ENCODE peak calls at places on chromosomes 6 and 20, in seven cellular contexts. One of them, this sample, is unnamed.

GRCh38 chr20:11012975-11013374 is 339.2 kb upstream of the JAG1 start:
- DNase-seq in cardiac fibroblast: peak; percentile 37
- DNase-seq in K562: no peak
- DNase-seq in lower leg skin: no peak
- DNase-seq in lung: no peak
- DNase-seq in Panc1: no peak
- DNase-seq in AG09309: peak; percentile 23
- DNase-seq in this sample: peak; percentile 64

GRCh38 chr6:9252784-9253183 is 817.4 kb upstream of the SLC35B3 start:
- DNase-seq in cardiac fibroblast: no peak
- DNase-seq in K562: no peak
- DNase-seq in lower leg skin: no peak
- DNase-seq in lung: no peak
- DNase-seq in Panc1: no peak
- DNase-seq in AG09309: no peak
- DNase-seq in this sample: no peak

GRCh38 chr20:13356087-13356486 is 135.0 kb downstream of the ISM1 start:
- DNase-seq in cardiac fibroblast: no peak
- DNase-seq in K562: no peak
- DNase-seq in lower leg skin: no peak
- DNase-seq in lung: no peak
- DNase-seq in Panc1: no peak
- DNase-seq in AG09309: no peak
- DNase-seq in this sample: no peak

GRCh38 chr6:30259140-30260035 is 46.2 kb upstream of the TRIM26 start:
- DNase-seq in cardiac fibroblast: peak; percentile 84
- DNase-seq in K562: peak; percentile 18
- DNase-seq in lower leg skin: peak; percentile 95
- DNase-seq in lung: peak; percentile 78
- DNase-seq in Panc1: peak; percentile 64
- DNase-seq in AG09309: peak; percentile 34
- DNase-seq in this sample: peak; percentile 73

GRCh38 chr20:34037121-34037520 is 43.4 kb downstream of the RALY start:
- DNase-seq in cardiac fibroblast: peak; percentile 18
- DNase-seq in K562: peak; percentile 50
- DNase-seq in lower leg skin: no peak
- DNase-seq in lung: no peak
- DNase-seq in Panc1: no peak
- DNase-seq in AG09309: no peak
- DNase-seq in this sample: no peak

GRCh38 chr6:34671801-34672656 is 24.5 kb downstream of the ILRUN start:
- DNase-seq in cardiac fibroblast: peak; percentile 85
- DNase-seq in K562: peak; percentile 92
- DNase-seq in lower leg skin: no peak
- DNase-seq in lung: no peak
- DNase-seq in Panc1: no peak
- DNase-seq in AG09309: no peak
- DNase-seq in this sample: peak; percentile 84

GRCh38 chr20:1579488-1579887 is 22.0 kb upstream of the SIRPD start:
- DNase-seq in cardiac fibroblast: no peak
- DNase-seq in K562: no peak
- DNase-seq in lower leg skin: no peak
- DNase-seq in lung: no peak
- DNase-seq in Panc1: no peak
- DNase-seq in AG09309: no peak
- DNase-seq in this sample: no peak

GRCh38 chr6:106199998-106200397 is 113.9 kb downstream of the PRDM1 start:
- DNase-seq in cardiac fibroblast: peak; percentile 89
- DNase-seq in K562: no peak
- DNase-seq in lower leg skin: no peak
- DNase-seq in lung: no peak
- DNase-seq in Panc1: no peak
- DNase-seq in AG09309: peak; percentile 74
- DNase-seq in this sample: peak; percentile 89

GRCh38 chr6:55632953-55633352 is 54.0 kb upstream of the HMGCLL1 start:
- DNase-seq in cardiac fibroblast: no peak
- DNase-seq in K562: no peak
- DNase-seq in lower leg skin: no peak
- DNase-seq in lung: no peak
- DNase-seq in Panc1: no peak
- DNase-seq in AG09309: no peak
- DNase-seq in this sample: no peak

GRCh38 chr6:71403422-71404134 is 115.0 kb downstream of the OGFRL1 start:
- DNase-seq in cardiac fibroblast: peak; percentile 61
- DNase-seq in K562: no peak
- DNase-seq in lower leg skin: no peak
- DNase-seq in lung: no peak
- DNase-seq in Panc1: no peak
- DNase-seq in AG09309: no peak
- DNase-seq in this sample: no peak
- H3K4me3 ChIP-seq in cardiac fibroblast: peak overlapping the region; percentile 42
- H3K4me3 ChIP-seq in K562: no peak overlapping the region
- H3K4me3 ChIP-seq in lower leg skin: no peak overlapping the region
- H3K4me3 ChIP-seq in lung: no peak overlapping the region
- H3K4me3 ChIP-seq in Panc1: peak overlapping the region; percentile 49
- H3K4me3 ChIP-seq in AG09309: no peak overlapping the region
- H3K4me3 ChIP-seq in this sample: no peak overlapping the region

DNA sequence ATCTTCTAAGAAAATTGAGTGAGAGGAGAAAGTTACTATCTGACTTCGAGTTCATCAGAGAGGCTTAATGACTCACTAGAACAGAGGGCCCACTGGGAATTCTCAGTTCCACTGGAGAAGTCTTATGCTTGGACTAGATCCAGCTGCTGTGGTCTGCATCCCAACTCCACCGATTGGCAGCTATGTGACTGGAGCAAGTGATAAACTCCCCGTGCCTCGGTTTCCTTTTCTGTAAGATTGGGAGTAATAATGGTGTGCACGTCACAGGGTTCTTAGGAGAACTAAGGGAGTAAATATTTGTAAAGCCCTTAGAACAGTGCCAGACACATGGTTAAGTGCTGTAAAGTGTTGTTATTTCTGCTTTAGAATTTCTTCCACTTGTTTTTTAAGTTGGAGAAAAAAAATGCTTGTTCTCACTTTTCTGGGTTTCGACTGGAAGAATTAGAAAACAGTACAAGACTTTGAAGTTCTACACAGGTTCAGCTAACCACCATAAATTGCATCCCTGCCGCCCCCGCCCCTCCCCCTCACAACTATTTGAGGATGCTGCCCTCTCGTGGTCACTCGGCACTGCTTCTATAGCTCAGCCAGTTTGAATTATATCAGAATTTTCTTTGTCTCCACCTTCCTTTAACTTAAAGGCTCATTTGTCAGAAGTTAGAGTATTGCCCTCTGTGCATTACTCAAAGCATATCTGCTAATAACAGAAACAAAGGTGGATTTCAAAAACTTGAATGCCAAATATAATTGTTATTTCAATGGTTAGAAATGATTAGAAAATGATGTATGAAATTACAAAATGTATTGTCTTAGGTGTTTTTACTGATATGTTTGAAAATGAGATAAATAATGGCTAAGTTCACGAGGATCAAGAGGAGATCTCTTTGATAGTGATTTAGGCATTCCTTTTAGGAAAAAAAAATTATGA is 95.0 kb upstream of the IFNGR1 start:
- DNase-seq in cardiac fibroblast: peak; percentile 94
- DNase-seq in K562: peak; percentile 73
- DNase-seq in lower leg skin: peak; percentile 93
- DNase-seq in lung: peak; percentile 66
- DNase-seq in Panc1: peak; percentile 12
- DNase-seq in AG09309: peak; percentile 14
- DNase-seq in this sample: peak; percentile 92
- TF ChIP-seq CTCF in cardiac fibroblast: peak; percentile 78
- TF ChIP-seq CTCF in K562: peak; percentile 85
- TF ChIP-seq CTCF in lower leg skin: no peak
- TF ChIP-seq CTCF in lung: peak; percentile 88
- TF ChIP-seq CTCF in Panc1: peak; percentile 87
- TF ChIP-seq CTCF in AG09309: peak; percentile 80
- TF ChIP-seq CTCF in this sample: peak; percentile 84

GRCh38 chr20:59577037-59577808 is 27.1 kb upstream of the PHACTR3 start:
- DNase-seq in cardiac fibroblast: no peak
- DNase-seq in K562: no peak
- DNase-seq in lower leg skin: no peak
- DNase-seq in lung: no peak
- DNase-seq in Panc1: no peak
- DNase-seq in AG09309: no peak
- DNase-seq in this sample: no peak

GRCh38 chr20:59578602-59579403 is 25.5 kb upstream of the PHACTR3 start:
- DNase-seq in cardiac fibroblast: no peak
- DNase-seq in K562: no peak
- DNase-seq in lower leg skin: no peak
- DNase-seq in lung: no peak
- DNase-seq in Panc1: no peak
- DNase-seq in AG09309: no peak
- DNase-seq in this sample: no peak

GRCh38 chr20:59576216-59576953 is 28.0 kb upstream of the PHACTR3 start:
- DNase-seq in cardiac fibroblast: no peak
- DNase-seq in K562: no peak
- DNase-seq in lower leg skin: no peak
- DNase-seq in lung: no peak
- DNase-seq in Panc1: no peak
- DNase-seq in AG09309: no peak
- DNase-seq in this sample: no peak

GRCh38 chr20:59579404-59580207 is 24.7 kb upstream of the PHACTR3 start:
- DNase-seq in cardiac fibroblast: no peak
- DNase-seq in K562: no peak
- DNase-seq in lower leg skin: no peak
- DNase-seq in lung: no peak
- DNase-seq in Panc1: no peak
- DNase-seq in AG09309: no peak
- DNase-seq in this sample: no peak

DNA sequence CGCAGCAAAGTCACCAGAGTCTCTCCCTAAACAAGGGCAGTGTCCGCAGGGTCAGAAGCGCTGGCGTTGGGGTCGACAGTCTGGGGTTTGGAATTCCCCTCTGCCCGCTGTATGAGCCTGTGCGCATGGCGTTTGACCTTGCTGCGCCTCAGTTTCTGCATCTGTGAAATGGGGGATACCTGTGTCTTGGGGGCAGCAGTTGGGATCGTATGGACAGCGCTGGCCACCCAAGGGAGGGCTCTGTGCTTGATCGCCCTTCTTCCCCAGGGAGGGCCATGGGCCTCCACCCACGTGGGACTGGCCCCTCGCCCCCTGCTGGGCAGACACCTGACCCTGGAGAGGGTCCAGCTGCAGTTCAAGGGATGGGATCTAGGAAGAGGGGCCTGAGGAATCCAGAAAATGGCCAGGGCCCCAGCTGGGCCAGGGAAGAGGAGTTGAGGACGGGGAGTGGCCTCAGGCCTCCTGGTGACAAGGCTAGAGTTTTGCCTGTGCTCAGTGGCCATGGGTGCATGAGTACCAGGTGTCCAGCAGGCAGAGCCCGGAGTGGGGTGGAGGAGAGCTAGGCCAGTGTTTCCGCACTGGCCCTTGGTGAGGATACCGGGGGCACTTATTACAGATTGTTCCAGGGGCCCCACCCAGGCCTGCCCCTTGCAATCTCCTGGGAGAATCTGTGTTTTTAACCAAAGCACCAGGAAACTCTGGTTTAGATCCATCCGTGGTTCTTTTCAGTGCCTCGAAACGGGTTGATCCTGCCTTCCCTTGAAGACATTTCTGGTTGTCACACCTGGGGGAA is 26.3 kb upstream of the PHACTR3 start:
- DNase-seq in cardiac fibroblast: no peak
- DNase-seq in K562: no peak
- DNase-seq in lower leg skin: no peak
- DNase-seq in lung: no peak
- DNase-seq in Panc1: no peak
- DNase-seq in AG09309: no peak
- DNase-seq in this sample: no peak
- H3K4me3 ChIP-seq in cardiac fibroblast: no peak overlapping the region
- H3K4me3 ChIP-seq in K562: no peak overlapping the region
- H3K4me3 ChIP-seq in lower leg skin: no peak overlapping the region
- H3K4me3 ChIP-seq in lung: no peak overlapping the region
- H3K4me3 ChIP-seq in Panc1: no peak overlapping the region
- H3K4me3 ChIP-seq in AG09309: no peak overlapping the region
- H3K4me3 ChIP-seq in this sample: no peak overlapping the region

GRCh38 chr6:33297956-33298772 is 578 bp downstream of the RGL2 start:
- DNase-seq in cardiac fibroblast: peak; percentile 85
- DNase-seq in K562: peak; percentile 91
- DNase-seq in lower leg skin: peak; percentile 94
- DNase-seq in lung: peak; percentile 83
- DNase-seq in Panc1: no peak
- DNase-seq in AG09309: no peak
- DNase-seq in this sample: peak; percentile 80
- TF ChIP-seq CTCF in cardiac fibroblast: no peak
- TF ChIP-seq CTCF in K562: no peak
- TF ChIP-seq CTCF in lower leg skin: no peak
- TF ChIP-seq CTCF in lung: no peak
- TF ChIP-seq CTCF in Panc1: no peak
- TF ChIP-seq CTCF in AG09309: no peak
- TF ChIP-seq CTCF in this sample: no peak

GRCh38 chr6:43054206-43054943 is 724 bp upstream of the CUL7 start:
- DNase-seq in cardiac fibroblast: no peak
- DNase-seq in K562: no peak
- DNase-seq in lower leg skin: no peak
- DNase-seq in lung: no peak
- DNase-seq in Panc1: no peak
- DNase-seq in AG09309: no peak
- DNase-seq in this sample: peak; percentile 56

GRCh38 chr6:43053545-43054205 is at the start of gene CUL7:
- DNase-seq in cardiac fibroblast: peak; percentile 95
- DNase-seq in K562: peak; percentile 98
- DNase-seq in lower leg skin: peak; percentile 98
- DNase-seq in lung: peak; percentile 93
- DNase-seq in Panc1: peak; percentile 66
- DNase-seq in AG09309: peak; percentile 70
- DNase-seq in this sample: peak; percentile 94

GRCh38 chr6:43052842-43053544 is 658 bp downstream of the CUL7 start:
- DNase-seq in cardiac fibroblast: peak; percentile 40
- DNase-seq in K562: peak; percentile 60
- DNase-seq in lower leg skin: no peak
- DNase-seq in lung: no peak
- DNase-seq in Panc1: no peak
- DNase-seq in AG09309: no peak
- DNase-seq in this sample: no peak

GRCh38 chr6:43050981-43051380 is 2.7 kb downstream of the CUL7 start:
- DNase-seq in cardiac fibroblast: no peak
- DNase-seq in K562: no peak
- DNase-seq in lower leg skin: no peak
- DNase-seq in lung: no peak
- DNase-seq in Panc1: no peak
- DNase-seq in AG09309: no peak
- DNase-seq in this sample: no peak

GRCh38 chr6:43052225-43052841 is 1.3 kb downstream of the CUL7 start:
- DNase-seq in cardiac fibroblast: no peak
- DNase-seq in K562: no peak
- DNase-seq in lower leg skin: no peak
- DNase-seq in lung: no peak
- DNase-seq in Panc1: no peak
- DNase-seq in AG09309: no peak
- DNase-seq in this sample: no peak
- H3K4me3 ChIP-seq in cardiac fibroblast: peak overlapping the region; percentile 85
- H3K4me3 ChIP-seq in K562: peak overlapping the region; percentile 73
- H3K4me3 ChIP-seq in lower leg skin: no peak overlapping the region
- H3K4me3 ChIP-seq in lung: no peak overlapping the region
- H3K4me3 ChIP-seq in Panc1: peak overlapping the region; percentile 67
- H3K4me3 ChIP-seq in AG09309: peak overlapping the region; percentile 70
- H3K4me3 ChIP-seq in this sample: peak overlapping the region; percentile 83

GRCh38 chr6:48447251-48447650 is 336.3 kb upstream of the PTCHD4 start:
- DNase-seq in cardiac fibroblast: peak; percentile 22
- DNase-seq in K562: no peak
- DNase-seq in lower leg skin: no peak
- DNase-seq in lung: no peak
- DNase-seq in Panc1: no peak
- DNase-seq in AG09309: no peak
- DNase-seq in this sample: no peak

GRCh38 chr6:48449002-48449401 is 338.0 kb upstream of the PTCHD4 start:
- DNase-seq in cardiac fibroblast: peak; percentile 41
- DNase-seq in K562: no peak
- DNase-seq in lower leg skin: no peak
- DNase-seq in lung: no peak
- DNase-seq in Panc1: no peak
- DNase-seq in AG09309: no peak
- DNase-seq in this sample: peak; percentile 33
- TF ChIP-seq CTCF in cardiac fibroblast: peak; percentile 18
- TF ChIP-seq CTCF in K562: no peak
- TF ChIP-seq CTCF in lower leg skin: no peak
- TF ChIP-seq CTCF in lung: no peak
- TF ChIP-seq CTCF in Panc1: no peak
- TF ChIP-seq CTCF in AG09309: peak; percentile 1
- TF ChIP-seq CTCF in this sample: peak; percentile 31

This sample was measured in fibroblast of mammary gland.